ENCODE peak calls at places on chromosomes 7 and 10, in ten cellular contexts. V is left ventricle myocardium inferior, D is thyroid gland, M is fibroblast of pulmonary artery, G is astrocyte of the cerebellum, Q is cardiac fibroblast, E is epithelial cell of esophagus, B is HFF-Myc, S is dorsolateral prefrontal cortex, P is tibial artery. L is an unnamed sample.
A peak's percentile ranks its signal among the peaks of the same experiment; 100 is the strongest.

GRCh38 chr10:85145966-85146365 is 817.6 kb downstream of the CCSER2 start:
- DNase-seq in S (no peak), Q (no peak), P (no peak), V (no peak), E (no peak), G (no peak), M (no peak), B (no peak), D (no peak), L (no peak)

GRCh38 chr7:116316838-116317612 is 106.7 kb downstream of the TES start:
- DNase-seq in B (peak; percentile 87), E (peak; percentile 100), Q (peak; percentile 98), M (peak; percentile 98), G (peak; percentile 95), D (peak; percentile 51), S (peak; percentile 43), V (peak; percentile 18), P (peak; percentile 77), L (peak; percentile 99)

GRCh38 chr7:149714910-149715471 is 58.4 kb downstream of the ZNF467 start:
- DNase-seq in S (no peak), M (no peak), Q (peak; percentile 10), G (no peak), B (no peak), D (peak; percentile 47), E (peak; percentile 49), V (no peak), P (no peak), L (no peak)

GRCh38 chr7:74051629-74052410 is 23.8 kb downstream of the ELN start:
- DNase-seq in M (peak; percentile 29), B (no peak), D (peak; percentile 27), S (no peak), P (no peak), V (no peak), Q (peak; percentile 33), E (peak; percentile 42), G (no peak), L (no peak)

GRCh38 chr10:112793197-112793921 is 156.7 kb upstream of the TCF7L2 start:
- DNase-seq in M (no peak), E (peak; percentile 18), B (no peak), P (no peak), G (no peak), Q (peak; percentile 48), V (no peak), D (no peak), S (no peak), L (no peak)

GRCh38 chr10:114970515-114970914 is 32.5 kb downstream of the TRUB1 start:
- DNase-seq in E (no peak), V (no peak), P (no peak), Q (no peak), D (no peak), S (no peak), B (no peak), G (no peak), M (no peak), L (no peak)

GRCh38 chr10:34885901-34886300 is 70.8 kb upstream of the PARD3 start:
- DNase-seq in M (no peak), P (no peak), S (no peak), Q (no peak), V (no peak), G (no peak), D (no peak), E (no peak), B (no peak), L (peak; percentile 54)

GRCh38 chr7:116552616-116553015 is 27.8 kb downstream of the CAV1 start:
- DNase-seq in G (no peak), D (no peak), V (no peak), E (peak; percentile 78), Q (no peak), M (no peak), S (no peak), P (no peak), B (no peak), L (no peak)

GRCh38 chr10:132574783-132575319 is 37.3 kb downstream of the INPP5A start:
- DNase-seq in B (no peak), G (peak; percentile 76), P (no peak), V (no peak), S (no peak), M (peak; percentile 23), E (peak; percentile 19), Q (peak; percentile 49), D (peak; percentile 75), L (no peak)

GRCh38 chr7:44052771-44053365 is 8.4 kb downstream of the DBNL start:
- DNase-seq in E (no peak), B (no peak), G (no peak), M (no peak), V (peak; percentile 3), P (no peak), S (peak; percentile 25), Q (no peak), D (no peak), L (no peak)

GRCh38 chr7:1460757-1461639 is 1.7 kb upstream of the MICALL2 start:
- DNase-seq in G (no peak), E (peak; percentile 42), B (no peak), M (peak; percentile 55), P (peak; percentile 63), S (no peak), V (peak; percentile 54), D (peak; percentile 61), Q (peak; percentile 84), L (no peak)

GRCh38 chr10:61617180-61617579 is 45.5 kb upstream of the CABCOCO1 start:
- DNase-seq in G (no peak), S (no peak), V (no peak), E (no peak), D (no peak), P (no peak), M (no peak), B (no peak), Q (no peak), L (no peak)
- H3K4me3 ChIP-seq in G (no peak overlapping the region), S (no peak overlapping the region), V (no peak overlapping the region), E (no peak overlapping the region), D (no peak overlapping the region), P (no peak overlapping the region), M (no peak overlapping the region), B (no peak overlapping the region), Q (no peak overlapping the region), L (no peak overlapping the region)

GRCh38 chr10:76628801-76629200 is 1008.8 kb downstream of the KCNMA1 start:
- DNase-seq in B (no peak), Q (no peak), V (no peak), D (no peak), E (peak; percentile 45), P (no peak), G (no peak), S (no peak), M (no peak), L (no peak)

GRCh38 chr10:76626406-76626805 is 1011.2 kb downstream of the KCNMA1 start:
- DNase-seq in D (no peak), S (no peak), P (no peak), E (no peak), V (no peak), Q (no peak), B (no peak), G (no peak), M (no peak), L (no peak)

GRCh38 chr10:76631054-76631453 is 1006.6 kb downstream of the KCNMA1 start:
- DNase-seq in M (no peak), E (no peak), V (no peak), Q (no peak), S (no peak), P (no peak), G (no peak), D (no peak), B (no peak), L (no peak)

GRCh38 chr10:76632158-76633051 is 1005.2 kb downstream of the KCNMA1 start:
- DNase-seq in B (no peak), S (no peak), D (peak; percentile 38), M (peak; percentile 1), V (no peak), P (no peak), Q (no peak), E (peak; percentile 61), G (peak; percentile 1), L (no peak)
- TF ChIP-seq CTCF in B (peak; percentile 55), S (peak; percentile 29), D (peak; percentile 55), M (peak; percentile 24), V (peak; percentile 33), P (no peak), Q (peak; percentile 36), E (peak; percentile 77), G (peak; percentile 33), L (peak; percentile 81)

GRCh38 chr10:117501460-117502035 is 41.0 kb upstream of the EMX2 start:
- DNase-seq in M (no peak), Q (no peak), S (no peak), B (no peak), P (no peak), D (no peak), E (no peak), V (no peak), G (no peak), L (no peak)
- H3K4me3 ChIP-seq in M (no peak overlapping the region), Q (no peak overlapping the region), S (no peak overlapping the region), B (no peak overlapping the region), P (no peak overlapping the region), D (no peak overlapping the region), E (no peak overlapping the region), V (no peak overlapping the region), G (no peak overlapping the region), L (no peak overlapping the region)

GRCh38 chr10:127997937-127998336 is 91.0 kb downstream of the PTPRE start:
- DNase-seq in B (no peak), P (no peak), S (no peak), E (no peak), Q (peak; percentile 65), V (no peak), M (peak; percentile 31), G (no peak), D (no peak), L (no peak)

GRCh38 chr10:127999291-127999690 is 92.4 kb downstream of the PTPRE start:
- DNase-seq in V (no peak), M (no peak), S (peak; percentile 74), B (no peak), D (no peak), Q (no peak), P (no peak), E (no peak), G (no peak), L (no peak)

GRCh38 chr10:127997241-127997640 is 90.3 kb downstream of the PTPRE start:
- DNase-seq in G (no peak), M (no peak), E (no peak), S (no peak), Q (peak; percentile 29), P (no peak), B (no peak), V (no peak), D (no peak), L (no peak)

GRCh38 chr10:127999801-128000200 is 92.9 kb downstream of the PTPRE start:
- DNase-seq in E (no peak), B (no peak), G (no peak), S (no peak), P (no peak), Q (no peak), V (no peak), D (no peak), M (no peak), L (no peak)

DNA sequence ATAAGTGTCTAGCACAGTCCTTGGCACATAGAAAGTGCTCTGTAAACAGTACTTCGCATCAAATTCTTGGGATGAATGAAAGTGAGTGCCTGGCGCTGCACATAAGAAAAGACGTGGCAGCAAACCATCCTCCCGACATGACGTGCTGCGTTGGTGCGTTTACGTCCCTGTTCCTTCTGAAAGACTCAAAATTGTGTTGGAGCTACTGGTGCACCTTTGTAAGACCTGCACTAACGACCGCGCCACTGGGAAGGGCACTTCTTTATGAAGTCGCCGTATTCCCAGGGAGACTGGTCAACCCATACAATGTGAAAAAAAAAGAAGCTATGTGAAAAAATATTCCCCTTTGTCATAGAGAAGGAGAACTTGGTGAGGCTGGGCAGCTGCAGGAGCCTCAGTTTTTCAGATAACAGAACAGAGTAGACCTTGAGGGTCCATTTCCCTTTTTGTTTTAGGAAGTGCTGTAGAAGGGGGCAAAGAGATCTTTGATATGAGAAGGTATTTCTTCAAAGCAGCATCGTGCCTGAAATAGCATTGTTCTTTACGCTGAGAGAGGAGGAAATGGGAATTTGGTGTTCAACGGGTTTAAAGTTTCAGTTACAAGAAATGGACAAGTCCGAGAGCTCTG is 91.7 kb downstream of the PTPRE start:
- DNase-seq in M (no peak), Q (no peak), V (no peak), G (no peak), E (no peak), D (no peak), B (no peak), P (no peak), S (no peak), L (no peak)
- TF ChIP-seq CTCF in M (no peak), Q (no peak), V (no peak), G (no peak), E (no peak), D (no peak), B (no peak), P (no peak), S (no peak), L (no peak)

L was measured in retinal pigment epithelial cell.